ENCODE peak calls at places on chromosomes 2 and 18, in four cellular contexts. O is skeletal muscle cell, B is left ventricle myocardium superior, A is HuH-7.5. G is an unnamed sample.

GRCh38 chr2:239499989-239500914 is 99.4 kb upstream of the HDAC4 start:
- DNase-seq in O (no peak), B (no peak), A (no peak), G (no peak)

GRCh38 chr2:161839931-161840330 is 215.7 kb downstream of the SLC4A10 start:
- DNase-seq in O (peak), B (no peak), A (no peak), G (no peak)

GRCh38 chr2:231127936-231128335 is 3.1 kb upstream of the HTR2B start:
- DNase-seq in O (no peak), B (no peak), A (no peak), G (no peak)

GRCh38 chr2:38465789-38466127 is 88.7 kb upstream of the ATL2 start:
- DNase-seq in O (no peak), B (peak), A (peak), G (no peak)

GRCh38 chr2:122132292-122132691 is 376.8 kb downstream of the TSN start:
- DNase-seq in O (no peak), B (no peak), A (no peak), G (no peak)

GRCh38 chr2:151849413-151850010 is 21.3 kb upstream of the ARL5A start:
- DNase-seq in O (no peak), B (no peak), A (no peak), G (no peak)

GRCh38 chr2:105078906-105079305 is 41.0 kb downstream of the MRPS9 start:
- DNase-seq in O (no peak), B (no peak), A (no peak), G (no peak)

GRCh38 chr2:174334781-174335604 is at the start of gene SP9:
- DNase-seq in O (no peak), B (peak), A (peak), G (no peak)

GRCh38 chr2:172178035-172178434 is 75.3 kb upstream of the DLX2 start:
- DNase-seq in O (no peak), B (no peak), A (no peak), G (no peak)

GRCh38 chr2:220279372-220279771 is 651.9 kb downstream of the SLC4A3 start:
- DNase-seq in O (peak), B (no peak), A (no peak), G (no peak)

GRCh38 chr2:23283653-23284052 is 101.3 kb upstream of the KLHL29 start:
- DNase-seq in O (no peak), B (no peak), A (no peak), G (no peak)

GRCh38 chr2:66940082-66940481 is 457.1 kb upstream of the ETAA1 start:
- DNase-seq in O (no peak), B (no peak), A (no peak), G (no peak)

GRCh38 chr2:64267699-64268098 is 123.5 kb upstream of the PELI1 start:
- DNase-seq in O (no peak), B (no peak), A (no peak), G (no peak)

GRCh38 chr2:234423884-234424283 is 73.0 kb downstream of the ARL4C start:
- DNase-seq in O (no peak), B (no peak), A (no peak), G (no peak)

GRCh38 chr18:713135-713490 is 683 bp upstream of the ENOSF1 start:
- DNase-seq in O (no peak), B (no peak), A (no peak), G (no peak)